ENCODE peak calls at places on chromosomes 3 and 15, in seven cellular contexts. W, R, G, F, E, J and L are unnamed samples.

GRCh38 chr3:18237251-18238005 is 187.7 kb downstream of the SATB1 start:
- DNase-seq in G (no peak), E (no peak), R (no peak), J (peak), F (no peak), W (no peak), L (no peak)

GRCh38 chr3:123791417-123791816 is 92.7 kb downstream of the MYLK start:
- DNase-seq in W (no peak), J (peak), E (no peak), G (no peak), F (no peak), R (no peak), L (no peak)

GRCh38 chr15:76642671-76643070 is 262.5 kb downstream of the SCAPER start:
- DNase-seq in G (no peak), R (no peak), W (peak), F (no peak), E (no peak), J (peak), L (no peak)

GRCh38 chr15:88061452-88061851 is 195.1 kb downstream of the NTRK3 start:
- DNase-seq in R (no peak), G (no peak), W (no peak), F (no peak), E (no peak), J (no peak), L (no peak)

GRCh38 chr3:101066776-101067175 is 73.6 kb upstream of the ABI3BP start:
- DNase-seq in F (no peak), G (no peak), R (no peak), W (no peak), E (no peak), J (peak), L (no peak)

GRCh38 chr3:187255314-187255713 is 36.2 kb downstream of the MASP1 start:
- DNase-seq in W (no peak), R (no peak), E (no peak), J (peak), F (no peak), G (no peak), L (no peak)

GRCh38 chr3:134308350-134308891 is 57.8 kb upstream of the RYK start:
- DNase-seq in J (peak), E (peak), F (peak), R (peak), W (peak), G (peak), L (peak)

GRCh38 chr3:154819491-154819890 is 260.6 kb upstream of the MME start:
- DNase-seq in J (no peak), G (no peak), W (no peak), E (no peak), R (no peak), F (no peak), L (no peak)

GRCh38 chr3:107699682-107700081 is 176.9 kb downstream of the BBX start:
- DNase-seq in J (no peak), G (no peak), W (no peak), E (no peak), R (no peak), F (no peak), L (no peak)

GRCh38 chr3:37114251-37115145 is 59.9 kb downstream of the LRRFIP2 start:
- DNase-seq in R (no peak), W (no peak), F (no peak), E (no peak), J (peak), G (no peak), L (no peak)

GRCh38 chr3:177069514-177070329 is 127.6 kb downstream of the TBL1XR1 start:
- DNase-seq in W (no peak), J (no peak), E (no peak), G (no peak), F (no peak), R (no peak), L (no peak)

GRCh38 chr3:356947-357346 is 160.4 kb downstream of the CHL1 start:
- DNase-seq in R (no peak), J (no peak), W (no peak), G (no peak), F (no peak), E (no peak), L (no peak)

GRCh38 chr15:39581501-39582285 is 814 bp downstream of the THBS1 start:
- DNase-seq in J (peak), E (peak), R (peak), W (peak), F (no peak), G (no peak), L (peak)

GRCh38 chr3:60160792-60161175 is 1090.5 kb downstream of the FHIT start:
- DNase-seq in J (no peak), F (no peak), E (no peak), W (no peak), G (no peak), R (no peak), L (no peak)

GRCh38 chr3:177567833-177568232 is 370.6 kb upstream of the TBL1XR1 start:
- DNase-seq in G (no peak), F (no peak), R (no peak), J (no peak), W (no peak), E (no peak), L (no peak)

GRCh38 chr3:52122491-52122890 is 31.7 kb downstream of the POC1A start:
- DNase-seq in J (no peak), G (no peak), E (no peak), W (no peak), F (no peak), R (no peak), L (no peak)

GRCh38 chr15:101124731-101125558 is 126.9 kb downstream of the CHSY1 start:
- DNase-seq in R (no peak), G (no peak), F (no peak), W (no peak), E (no peak), J (peak), L (no peak)

GRCh38 chr15:31461911-31462480 is 135.4 kb downstream of the KLF13 start:
- DNase-seq in W (peak), E (peak), F (peak), R (no peak), G (no peak), J (no peak), L (no peak)
- TF ChIP-seq CTCF in W (peak), E (no peak), F (no peak), R (no peak), G (no peak), J (peak), L (no peak)

GRCh38 chr15:90181781-90182180 is 19.3 kb upstream of the SEMA4B start:
- DNase-seq in R (no peak), W (no peak), F (no peak), J (no peak), E (no peak), G (no peak), L (no peak)
- TF ChIP-seq CTCF in R (no peak), W (no peak), F (no peak), J (no peak), E (no peak), G (no peak), L (no peak)

GRCh38 chr15:35784745-35785144 is 238.8 kb upstream of the DPH6 start:
- DNase-seq in F (no peak), G (no peak), E (no peak), J (peak), W (peak), R (no peak), L (no peak)

GRCh38 chr15:35783203-35783602 is 237.2 kb upstream of the DPH6 start:
- DNase-seq in R (no peak), E (no peak), W (no peak), G (no peak), J (no peak), F (no peak), L (no peak)
- TF ChIP-seq CTCF in R (no peak), E (no peak), W (no peak), G (no peak), J (no peak), F (no peak), L (no peak)

GRCh38 chr15:59376735-59377134 is 4.1 kb upstream of the MYO1E start:
- DNase-seq in G (no peak), R (no peak), E (no peak), F (no peak), W (no peak), J (peak), L (no peak)
- TF ChIP-seq CTCF in G (no peak), R (no peak), E (peak), F (no peak), W (peak), J (no peak), L (no peak)

GRCh38 chr3:16831846-16832245 is 52.9 kb upstream of the PLCL2 start:
- DNase-seq in R (no peak), F (no peak), E (no peak), G (no peak), J (no peak), W (no peak), L (no peak)

GRCh38 chr3:16825617-16826204 is 59.0 kb upstream of the PLCL2 start:
- DNase-seq in R (no peak), G (no peak), J (no peak), F (no peak), E (no peak), W (no peak), L (no peak)

GRCh38 chr3:16824085-16824696 is 60.6 kb upstream of the PLCL2 start:
- DNase-seq in J (no peak), F (no peak), E (no peak), R (no peak), G (no peak), W (no peak), L (no peak)

GRCh38 chr3:16834214-16834613 is 50.5 kb upstream of the PLCL2 start:
- DNase-seq in F (no peak), E (no peak), G (no peak), W (no peak), R (no peak), J (no peak), L (no peak)

GRCh38 chr3:16828815-16829214 is 55.9 kb upstream of the PLCL2 start:
- DNase-seq in J (peak), W (peak), E (no peak), G (no peak), R (peak), F (no peak), L (peak)
- TF ChIP-seq CTCF in J (peak), W (peak), E (peak), G (peak), R (peak), F (no peak), L (peak)

DNA sequence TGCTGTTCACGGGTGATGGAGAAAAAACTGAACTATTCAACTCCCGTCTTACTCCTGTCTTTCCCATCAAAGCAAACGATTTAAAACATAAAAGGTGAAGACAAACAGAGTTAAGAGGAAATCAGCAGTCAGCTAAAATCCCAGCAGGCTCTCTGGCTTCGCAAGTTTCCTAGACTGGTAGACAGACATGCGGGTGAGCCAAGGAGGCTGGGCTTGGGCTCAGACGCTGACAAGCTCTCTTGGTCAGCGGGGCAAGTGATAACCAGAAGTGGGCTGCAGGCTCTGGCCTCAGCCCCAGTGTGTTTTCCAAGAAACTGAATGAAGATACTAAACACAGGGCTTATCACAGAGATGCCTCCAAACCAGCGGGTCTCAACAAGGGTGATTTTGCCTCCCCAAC is 130.0 kb downstream of the UACA start:
- DNase-seq in R (no peak), F (no peak), E (no peak), W (peak), G (no peak), J (peak), L (no peak)
- TF ChIP-seq CTCF in R (no peak), F (no peak), E (no peak), W (no peak), G (no peak), J (no peak), L (no peak)

GRCh38 chr3:181173227-181173626 is 183.7 kb upstream of the DNAJC19 start:
- DNase-seq in F (no peak), J (no peak), E (no peak), R (no peak), G (no peak), W (no peak), L (no peak)

GRCh38 chr3:181178991-181179390 is 189.5 kb upstream of the DNAJC19 start:
- DNase-seq in W (no peak), E (no peak), R (no peak), F (no peak), G (no peak), J (no peak), L (no peak)

DNA sequence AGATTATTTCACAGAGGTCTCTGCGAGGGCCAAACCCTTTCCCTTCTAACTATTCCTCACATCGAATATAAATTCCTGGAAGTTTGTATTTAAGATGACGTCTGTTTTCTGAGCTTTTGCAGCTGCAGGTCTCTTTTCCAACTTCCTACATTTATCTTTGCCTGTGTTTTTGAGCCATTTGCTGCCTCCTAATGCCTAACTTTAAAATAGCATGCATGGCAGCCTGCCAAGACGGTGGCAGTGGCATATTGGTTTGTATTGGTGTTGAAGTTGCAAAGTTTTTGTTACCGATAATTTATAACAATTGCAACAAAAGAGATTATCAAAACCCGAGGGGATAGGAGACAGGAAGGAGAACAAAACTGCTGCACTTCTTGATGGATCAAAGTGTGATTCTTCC is 187.1 kb upstream of the DNAJC19 start:
- DNase-seq in G (peak), E (no peak), W (peak), R (peak), J (peak), F (peak), L (peak)
- TF ChIP-seq CTCF in G (peak), E (peak), W (peak), R (no peak), J (peak), F (peak), L (peak)

GRCh38 chr3:97938444-97938843 is 33.8 kb downstream of the RIOX2 start:
- DNase-seq in W (no peak), E (no peak), G (no peak), J (peak), F (no peak), R (no peak), L (no peak)

GRCh38 chr3:97937205-97937604 is 35.0 kb downstream of the RIOX2 start:
- DNase-seq in E (no peak), R (no peak), W (no peak), F (no peak), G (no peak), J (no peak), L (no peak)

GRCh38 chr3:97935842-97936241 is 36.4 kb downstream of the RIOX2 start:
- DNase-seq in J (no peak), R (no peak), G (no peak), F (no peak), W (no peak), E (no peak), L (no peak)

GRCh38 chr3:97942801-97943546 is 29.3 kb downstream of the RIOX2 start:
- DNase-seq in F (no peak), W (no peak), G (no peak), E (no peak), R (no peak), J (no peak), L (no peak)

DNA sequence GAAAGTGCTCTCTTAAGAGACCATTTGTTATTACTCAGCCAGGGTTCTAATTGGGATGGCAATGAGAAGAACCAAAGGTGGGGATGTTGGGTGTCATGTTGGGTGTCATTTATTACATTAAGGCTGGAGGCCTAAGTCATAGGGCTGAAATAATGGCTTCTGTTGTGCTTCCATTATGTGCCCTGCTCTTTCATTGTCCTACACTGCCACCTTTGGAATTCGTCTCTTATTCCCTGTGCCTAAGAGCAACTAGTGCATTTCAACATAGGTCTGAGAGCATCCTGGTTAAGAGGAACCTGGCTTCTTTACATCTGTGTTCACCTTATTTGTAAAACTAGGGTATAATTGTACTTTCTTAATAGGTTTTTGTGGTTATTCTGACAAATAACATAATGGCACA is 32.2 kb downstream of the RIOX2 start:
- DNase-seq in E (no peak), G (no peak), W (peak), F (no peak), R (no peak), J (peak), L (no peak)
- TF ChIP-seq CTCF in E (peak), G (no peak), W (peak), F (no peak), R (no peak), J (no peak), L (no peak)